ENCODE peak calls at places on chromosomes 16 and 17, in seven cellular contexts. F is neural progenitor cell; A is CD4-positive, alpha-beta T cell; M is colonic mucosa; U is mammary epithelial cell; X is OCI-LY7; Z is upper lobe of right lung. Y is an unnamed sample. For H3K9me3, the result is how much of the 10 kb centered on the place peaks cover.

GRCh38 chr17:17445925-17446665 is 30.7 kb upstream of the MED9 start:
- DNase-seq in U (peak), M (peak), X (no peak), A (no peak), F (no peak), Z (no peak), Y (peak)

GRCh38 chr16:3401719-3402397 is 843 bp downstream of the ZNF174 start:
- DNase-seq in X (peak), A (no peak), U (no peak), M (no peak), Z (no peak), F (peak), Y (peak)

GRCh38 chr17:43791589-43791988 is 11.4 kb downstream of the CFAP97D1 start:
- DNase-seq in A (no peak), M (no peak), U (peak), F (peak), Z (no peak), X (peak), Y (peak)

GRCh38 chr16:61042736-61043135 is 993.5 kb downstream of the CDH8 start:
- DNase-seq in U (peak), Z (no peak), F (peak), A (no peak), M (no peak), X (peak), Y (no peak)

GRCh38 chr17:68981288-68981687 is 26.1 kb upstream of the ABCA8 start:
- DNase-seq in U (no peak), Z (no peak), M (peak), F (no peak), X (no peak), A (no peak), Y (peak)

GRCh38 chr16:63876096-63876495 is 1245.8 kb downstream of the CDH11 start:
- DNase-seq in U (no peak), Z (no peak), A (no peak), X (no peak), F (no peak), M (no peak), Y (no peak)

GRCh38 chr17:41326173-41327145 is 10.9 kb upstream of the KRTAP17-1 start:
- DNase-seq in M (no peak), Z (no peak), U (no peak), X (no peak), F (no peak), A (no peak), Y (no peak)

GRCh38 chr16:50208460-50208931 is 55.4 kb downstream of the TENT4B start:
- DNase-seq in U (peak), F (no peak), A (no peak), Z (no peak), M (no peak), X (no peak), Y (peak)

GRCh38 chr17:51319186-51319585 is 58.8 kb downstream of the UTP18 start:
- DNase-seq in X (peak), A (no peak), Z (no peak), U (no peak), F (no peak), M (no peak), Y (no peak)

GRCh38 chr17:78358538-78359215 is 1.2 kb downstream of the SOCS3 start:
- DNase-seq in A (no peak), M (peak), Z (no peak), X (no peak), F (peak), U (peak), Y (no peak)

GRCh38 chr17:55341432-55341831 is 76.7 kb downstream of the HLF start:
- DNase-seq in A (no peak), Z (no peak), U (peak), F (no peak), X (no peak), M (no peak), Y (no peak)

GRCh38 chr17:78206298-78206697 is 7.8 kb upstream of the BIRC5 start:
- DNase-seq in M (no peak), F (no peak), X (no peak), A (no peak), Z (no peak), U (no peak), Y (no peak)

GRCh38 chr17:44637066-44637465 is 19.2 kb upstream of the MEIOC start:
- DNase-seq in X (no peak), M (no peak), U (no peak), A (no peak), F (no peak), Z (no peak), Y (peak)

GRCh38 chr17:76239538-76240274 is 587 bp downstream of the RNF157 start:
- DNase-seq in Z (no peak), U (no peak), A (no peak), M (no peak), X (no peak), F (peak), Y (no peak)

GRCh38 chr17:58498177-58498828 is 10.1 kb upstream of the HSF5 start:
- DNase-seq in M (no peak), X (no peak), U (no peak), A (no peak), F (no peak), Z (no peak), Y (peak)

GRCh38 chr16:84143784-84144199 is 1.2 kb downstream of the HSDL1 start:
- DNase-seq in M (no peak), Z (no peak), U (no peak), X (no peak), F (peak), A (no peak), Y (no peak)

GRCh38 chr17:32588982-32589381 is 102.2 kb downstream of the CDK5R1 start:
- DNase-seq in A (no peak), M (no peak), X (no peak), F (peak), U (no peak), Z (no peak), Y (peak)

GRCh38 chr16:85445779-85446222 is 167.3 kb upstream of the GSE1 start:
- DNase-seq in U (no peak), X (no peak), Z (no peak), F (no peak), M (peak), A (no peak), Y (no peak)

GRCh38 chr16:76335187-76335974 is 58.2 kb downstream of the CNTNAP4 start:
- DNase-seq in U (no peak), Z (no peak), M (no peak), F (peak), X (no peak), A (no peak), Y (no peak)

GRCh38 chr17:46832945-46833839 is 14.7 kb upstream of the WNT3 start:
- DNase-seq in F (peak), A (no peak), M (no peak), X (no peak), U (no peak), Z (no peak), Y (peak)

GRCh38 chr17:38536661-38537060 is 69.1 kb downstream of the SRCIN1 start:
- DNase-seq in A (no peak), Z (no peak), F (no peak), U (no peak), X (no peak), M (no peak), Y (no peak)

GRCh38 chr16:67917852-67918236 is 13.8 kb downstream of the CTRL start:
- DNase-seq in Z (no peak), F (no peak), X (no peak), A (no peak), M (no peak), U (peak), Y (peak)

GRCh38 chr16:77359065-77359502 is 75.8 kb downstream of the ADAMTS18 start:
- DNase-seq in Z (no peak), X (no peak), U (peak), F (peak), A (no peak), M (no peak), Y (peak)

GRCh38 chr17:41258406-41258805 is 3.2 kb downstream of the KRTAP9-9 start:
- DNase-seq in U (no peak), Z (no peak), X (no peak), A (no peak), F (no peak), M (no peak), Y (no peak)

GRCh38 chr17:37650419-37651003 is 7.3 kb upstream of the DDX52 start:
- DNase-seq in U (peak), X (peak), M (peak), A (no peak), Z (no peak), F (peak), Y (peak)

GRCh38 chr17:55577011-55577586 is 65.8 kb upstream of the SMIM36 start:
- DNase-seq in Z (no peak), M (peak), A (peak), U (peak), X (no peak), F (no peak), Y (peak)

GRCh38 chr16:337437-337836 is 15.1 kb downstream of the AXIN1 start:
- DNase-seq in F (no peak), Z (no peak), U (no peak), M (no peak), X (no peak), A (no peak), Y (no peak)

GRCh38 chr16:68227183-68227793 is 8.6 kb downstream of the ESRP2 start:
- DNase-seq in M (no peak), Z (no peak), X (peak), F (no peak), U (no peak), A (no peak), Y (no peak)

GRCh38 chr16:74603848-74604247 is 3.1 kb downstream of the GLG1 start:
- DNase-seq in X (no peak), M (no peak), F (no peak), A (no peak), Z (no peak), U (no peak), Y (peak)

GRCh38 chr16:53558665-53559064 is 55.7 kb upstream of the AKTIP start:
- DNase-seq in X (no peak), Z (no peak), F (no peak), U (no peak), M (no peak), A (no peak), Y (no peak)

GRCh38 chr16:77213542-77214108 is 14.4 kb downstream of the SYCE1L start:
- DNase-seq in U (peak), A (no peak), Z (no peak), F (no peak), X (no peak), M (no peak), Y (peak)

GRCh38 chr17:63039342-63039741 is 73.3 kb downstream of the TANC2 start:
- DNase-seq in X (no peak), A (no peak), Z (no peak), M (no peak), F (no peak), U (no peak), Y (peak)

GRCh38 chr16:29744541-29745101 is 1.2 kb downstream of the C16orf54 start:
- DNase-seq in X (no peak), U (no peak), M (no peak), F (no peak), Z (no peak), A (no peak), Y (no peak)

GRCh38 chr17:41486809-41487530 is 2.7 kb downstream of the KRT36 start:
- DNase-seq in M (peak), F (peak), Z (peak), A (no peak), U (no peak), X (peak), Y (no peak)

GRCh38 chr16:73145166-73145565 is 97.2 kb upstream of the ZFHX3 start:
- DNase-seq in A (no peak), F (peak), Z (no peak), X (no peak), M (no peak), U (no peak), Y (no peak)

GRCh38 chr17:20187049-20187448 is 177.9 kb downstream of the SPECC1 start:
- DNase-seq in Z (no peak), M (no peak), A (no peak), U (no peak), X (no peak), F (no peak), Y (peak)

GRCh38 chr17:47847341-47848197 is 3.4 kb downstream of the SP6 start:
- DNase-seq in U (no peak), X (no peak), A (no peak), M (no peak), Z (no peak), F (peak), Y (no peak)

GRCh38 chr17:81128774-81129173 is 36.5 kb upstream of the PVALEF start:
- DNase-seq in A (no peak), X (no peak), U (no peak), Z (no peak), M (no peak), F (no peak), Y (no peak)

GRCh38 chr17:81128338-81128737 is 37.0 kb upstream of the PVALEF start:
- DNase-seq in A (no peak), F (no peak), U (no peak), M (no peak), Z (no peak), X (no peak), Y (no peak)

GRCh38 chr17:81130385-81131288 is 34.7 kb upstream of the PVALEF start:
- DNase-seq in U (no peak), M (no peak), Z (peak), A (no peak), F (peak), X (no peak), Y (no peak)

GRCh38 chr17:81129711-81130367 is 35.5 kb upstream of the PVALEF start:
- DNase-seq in X (no peak), A (no peak), F (no peak), U (no peak), M (no peak), Z (no peak), Y (no peak)

DNA sequence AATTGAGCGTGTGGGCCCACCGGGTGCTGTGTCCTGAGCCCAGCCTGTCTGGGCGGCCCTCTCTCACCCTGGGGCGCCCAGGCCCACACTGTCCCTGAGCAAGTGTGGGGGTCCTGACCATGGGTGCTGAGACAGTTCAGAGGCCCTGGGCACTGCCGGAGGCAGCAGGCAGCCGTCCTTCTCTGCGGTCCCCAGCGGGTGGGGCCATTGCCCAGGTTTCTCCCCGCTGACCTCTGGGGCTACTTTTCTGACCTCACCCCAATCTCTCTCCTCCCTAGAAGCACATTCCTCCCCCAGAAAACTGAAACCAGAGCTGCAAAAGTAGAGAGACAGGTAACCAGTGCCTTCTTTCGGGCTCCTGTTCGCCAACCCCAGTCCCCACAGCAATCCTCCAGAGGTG is 36.0 kb upstream of the PVALEF start:
- DNase-seq in U (no peak), X (no peak), M (no peak), A (no peak), Z (no peak), F (peak), Y (no peak)
- TF ChIP-seq CTCF in U (peak), X (peak), M (no peak), A (no peak), Z (no peak), F (peak), Y (peak)

GRCh38 chr16:35737076-35737475 is 2277.7 kb downstream of the TP53TG3F start:
- DNase-seq in Z (no peak), A (no peak), M (no peak), F (no peak), U (no peak), X (no peak), Y (no peak)
- H3K9me3 ChIP-seq in Z (under half), A (under half), M (under half), F (under half), U (under half), X (under half), Y (under half)

DNA sequence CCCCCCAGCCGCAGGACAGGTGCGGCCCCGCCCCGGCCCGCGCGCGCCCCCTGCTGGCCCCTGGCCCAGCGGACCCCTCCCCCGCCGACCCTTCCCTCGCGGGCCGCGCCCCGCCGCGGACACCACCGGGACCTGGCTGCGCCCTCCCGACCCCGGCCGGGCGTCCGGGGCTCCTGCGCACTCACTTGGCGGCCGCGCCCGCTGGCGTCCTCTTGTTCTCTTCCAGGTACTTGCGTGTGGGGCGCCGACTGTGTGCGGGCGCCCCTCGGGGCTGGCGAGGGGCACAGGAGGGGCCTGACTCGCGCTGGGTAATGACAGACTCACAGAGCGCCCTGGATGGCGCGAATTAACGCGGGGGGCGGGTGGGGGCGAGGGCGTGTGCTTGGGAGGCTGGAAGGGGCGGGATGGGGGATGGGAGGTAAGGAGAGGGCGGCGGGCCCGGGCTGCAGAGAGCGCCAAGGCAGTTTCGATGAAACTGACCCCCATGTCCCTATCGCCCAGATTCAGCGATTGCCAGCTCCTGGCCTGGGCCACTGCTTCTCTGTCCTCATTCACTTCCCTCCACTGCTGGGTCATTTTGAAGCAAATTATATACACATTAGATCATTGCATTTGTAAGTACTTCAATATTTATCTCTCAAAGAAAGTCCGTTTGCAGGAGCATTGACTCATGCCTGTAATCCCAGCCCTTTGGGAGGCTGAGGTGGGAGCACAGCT is 445 bp upstream of the DBNDD1 start:
- DNase-seq in U (no peak), F (peak), A (peak), M (peak), Z (peak), X (peak), Y (peak)
- TF ChIP-seq CTCF in U (no peak), F (peak), A (no peak), M (no peak), Z (peak), X (peak), Y (peak)

DNA sequence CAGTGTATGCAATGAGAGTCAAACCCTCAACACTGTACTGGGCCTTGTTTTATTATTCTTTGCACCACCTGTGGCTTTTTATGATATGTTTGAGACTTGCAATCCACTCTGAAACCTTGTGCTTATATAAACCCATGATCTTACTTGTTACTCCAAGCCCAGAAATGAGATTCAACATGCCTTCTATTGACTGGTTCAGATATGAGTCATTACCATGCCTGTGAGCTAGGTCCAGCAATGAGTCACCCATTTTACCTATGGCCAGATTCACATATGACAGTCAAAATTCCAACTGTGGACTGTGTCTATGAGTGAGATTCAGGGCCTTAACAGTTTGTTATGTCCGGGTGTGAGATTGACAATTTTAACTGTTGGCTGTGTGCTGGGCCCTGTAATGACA is 1846.1 kb downstream of the TP53TG3F start:
- DNase-seq in Z (no peak), X (no peak), U (peak), A (no peak), M (no peak), F (no peak), Y (peak)
- H3K9me3 ChIP-seq in Z (under half), X (under half), U (under half), A (under half), M (under half), F (under half), Y (under half)